ENCODE peak calls at places on chromosomes 16 and 17, in seven cellular contexts. J is activated effector memory CD4-positive, alpha-beta T cell treated with anti-CD3 and anti-CD28 coated beads, Interleukin-2, amount 50 U/mL, for 16 hours; G is cardiac fibroblast; F is renal cortical epithelial cell; P is pancreas; X is epithelial cell of esophagus; H is lower lobe of right lung. K is an unnamed sample.

GRCh38 chr17:70172449-70172848 is 3.1 kb downstream of the KCNJ2 start:
- DNase-seq in J (no peak), G (no peak), F (no peak), P (no peak), X (no peak), H (no peak), K (no peak)

GRCh38 chr16:80113876-80114574 is 426.8 kb upstream of the DYNLRB2 start:
- DNase-seq in J (no peak), G (no peak), F (no peak), P (no peak), X (peak; percentile 53), H (no peak), K (no peak)

GRCh38 chr17:67656494-67657203 is 61.1 kb upstream of the NOL11 start:
- DNase-seq in J (no peak), G (no peak), F (no peak), P (no peak), X (no peak), H (no peak), K (no peak)

GRCh38 chr16:68685685-68686478 is 40.8 kb downstream of the CDH3 start:
- DNase-seq in J (no peak), G (no peak), F (no peak), P (no peak), X (peak; percentile 47), H (no peak), K (no peak)

GRCh38 chr17:36525113-36525512 is 9.6 kb downstream of the MYO19 start:
- DNase-seq in J (peak; percentile 50), G (no peak), F (no peak), P (no peak), X (peak; percentile 44), H (no peak), K (no peak)

GRCh38 chr16:66152841-66153525 is 213.5 kb upstream of the CDH5 start:
- DNase-seq in J (no peak), G (peak; percentile 82), F (no peak), P (no peak), X (no peak), H (no peak), K (no peak)

GRCh38 chr16:58020628-58021521 is 4.7 kb upstream of the MMP15 start:
- DNase-seq in J (peak; percentile 84), G (peak; percentile 54), F (peak; percentile 27), P (peak; percentile 58), X (peak; percentile 55), H (peak; percentile 62), K (no peak)

GRCh38 chr17:40209404-40210093 is 9.6 kb upstream of the WIPF2 start:
- DNase-seq in J (no peak), G (peak; percentile 17), F (no peak), P (no peak), X (no peak), H (no peak), K (no peak)

GRCh38 chr17:38685485-38685884 is 10.7 kb upstream of the EPOP start:
- DNase-seq in J (no peak), G (no peak), F (no peak), P (no peak), X (no peak), H (peak; percentile 59), K (no peak)

GRCh38 chr16:87305505-87306391 is 11.4 kb downstream of the C16orf95 start:
- DNase-seq in J (no peak), G (peak; percentile 50), F (no peak), P (no peak), X (peak; percentile 40), H (no peak), K (peak; percentile 17)

GRCh38 chr16:67825119-67825518 is 17.0 kb upstream of the THAP11 start:
- DNase-seq in J (no peak), G (no peak), F (no peak), P (no peak), X (no peak), H (no peak), K (no peak)

GRCh38 chr17:12078791-12079190 is 58.1 kb downstream of the MAP2K4 start:
- DNase-seq in J (no peak), G (peak; percentile 39), F (peak; percentile 67), P (no peak), X (peak; percentile 67), H (no peak), K (no peak)

GRCh38 chr17:72687941-72688340 is 404.5 kb downstream of the SLC39A11 start:
- DNase-seq in J (no peak), G (no peak), F (no peak), P (no peak), X (peak; percentile 93), H (no peak), K (no peak)

GRCh38 chr16:1019234-1019933 is 37.8 kb downstream of the SOX8 start:
- DNase-seq in J (no peak), G (peak; percentile 73), F (peak; percentile 5), P (no peak), X (no peak), H (no peak), K (no peak)

GRCh38 chr17:34382586-34383224 is 19.7 kb upstream of the CCL1 start:
- DNase-seq in J (peak; percentile 67), G (peak; percentile 26), F (no peak), P (no peak), X (no peak), H (no peak), K (no peak)

GRCh38 chr16:27994686-27995085 is 68.8 kb downstream of the GSG1L start:
- DNase-seq in J (no peak), G (no peak), F (no peak), P (no peak), X (no peak), H (no peak), K (no peak)

GRCh38 chr16:70659953-70660671 is 13.8 kb downstream of the IL34 start:
- DNase-seq in J (no peak), G (no peak), F (no peak), P (no peak), X (no peak), H (no peak), K (no peak)

GRCh38 chr16:26189496-26190005 is 497.8 kb downstream of the HS3ST4 start:
- DNase-seq in J (no peak), G (no peak), F (no peak), P (no peak), X (no peak), H (no peak), K (no peak)

GRCh38 chr17:16251043-16251442 is 34.0 kb downstream of the PIGL start:
- DNase-seq in J (no peak), G (no peak), F (no peak), P (no peak), X (no peak), H (no peak), K (no peak)

GRCh38 chr17:79224476-79224875 is 149.9 kb downstream of the ENGASE start:
- DNase-seq in J (no peak), G (no peak), F (no peak), P (no peak), X (no peak), H (no peak), K (peak; percentile 26)

GRCh38 chr16:86087011-86087453 is 188.1 kb downstream of the IRF8 start:
- DNase-seq in J (peak; percentile 48), G (no peak), F (no peak), P (no peak), X (no peak), H (peak; percentile 58), K (no peak)

GRCh38 chr17:2170023-2170422 is 115.1 kb downstream of the HIC1 start:
- DNase-seq in J (peak; percentile 68), G (no peak), F (no peak), P (no peak), X (peak; percentile 27), H (no peak), K (peak; percentile 55)

GRCh38 chr16:69143116-69143515 is 10.7 kb downstream of the UTP4 start:
- DNase-seq in J (no peak), G (no peak), F (peak; percentile 59), P (no peak), X (no peak), H (no peak), K (peak; percentile 65)

GRCh38 chr17:77572065-77572601 is 386.4 kb upstream of the TNRC6C start:
- DNase-seq in J (no peak), G (no peak), F (no peak), P (no peak), X (no peak), H (peak; percentile 37), K (no peak)